ENCODE peak calls at places on chromosomes 4 and X, in nine cellular contexts. One of them, this sample, is unnamed.
A peak's percentile ranks its signal among the peaks of the same experiment; 100 is the strongest.

GRCh38 chr4:139229534-139230039 is 50.4 kb downstream of the MGARP start:
- DNase-seq in CD4-positive, alpha-beta T cell: no peak
- DNase-seq in H1: no peak
- DNase-seq in GM12865: peak; percentile 61
- DNase-seq in foreskin fibroblast: peak; percentile 78
- DNase-seq in fibroblast of lung: peak; percentile 43
- DNase-seq in cardiac fibroblast: peak; percentile 79
- DNase-seq in astrocyte: peak; percentile 36
- DNase-seq in lung: no peak
- DNase-seq in this sample: no peak

GRCh38 chrX:153443476-153444332 is 2.2 kb downstream of the TREX2 start:
- DNase-seq in fibroblast of lung: no peak
- DNase-seq in lung: no peak
- DNase-seq in cardiac fibroblast: no peak
- DNase-seq in astrocyte: no peak
- DNase-seq in foreskin fibroblast: peak; percentile 8
- DNase-seq in CD4-positive, alpha-beta T cell: no peak
- DNase-seq in H1: no peak
- DNase-seq in GM12865: no peak
- DNase-seq in this sample: no peak

GRCh38 chr4:38040619-38041018 is 80.4 kb downstream of the PTTG2 start:
- DNase-seq in cardiac fibroblast: no peak
- DNase-seq in lung: no peak
- DNase-seq in H1: no peak
- DNase-seq in foreskin fibroblast: no peak
- DNase-seq in astrocyte: no peak
- DNase-seq in GM12865: no peak
- DNase-seq in CD4-positive, alpha-beta T cell: no peak
- DNase-seq in fibroblast of lung: no peak
- DNase-seq in this sample: no peak

GRCh38 chr4:56613101-56613862 is 67.8 kb downstream of the HOPX start:
- DNase-seq in foreskin fibroblast: peak; percentile 84
- DNase-seq in H1: no peak
- DNase-seq in lung: no peak
- DNase-seq in CD4-positive, alpha-beta T cell: no peak
- DNase-seq in GM12865: no peak
- DNase-seq in astrocyte: peak; percentile 84
- DNase-seq in cardiac fibroblast: peak; percentile 27
- DNase-seq in fibroblast of lung: peak; percentile 88
- DNase-seq in this sample: no peak

GRCh38 chr4:78656968-78657445 is 105.4 kb downstream of the ANXA3 start:
- DNase-seq in astrocyte: peak; percentile 44
- DNase-seq in H1: no peak
- DNase-seq in fibroblast of lung: peak; percentile 59
- DNase-seq in GM12865: peak; percentile 59
- DNase-seq in lung: no peak
- DNase-seq in foreskin fibroblast: no peak
- DNase-seq in cardiac fibroblast: peak; percentile 17
- DNase-seq in CD4-positive, alpha-beta T cell: no peak
- DNase-seq in this sample: no peak

GRCh38 chr4:138045036-138045435 is 197.1 kb downstream of the SLC7A11 start:
- DNase-seq in GM12865: no peak
- DNase-seq in cardiac fibroblast: no peak
- DNase-seq in fibroblast of lung: no peak
- DNase-seq in astrocyte: no peak
- DNase-seq in lung: no peak
- DNase-seq in CD4-positive, alpha-beta T cell: no peak
- DNase-seq in foreskin fibroblast: no peak
- DNase-seq in H1: no peak
- DNase-seq in this sample: no peak

GRCh38 chr4:157075811-157076577 is at the start of gene GLRB:
- DNase-seq in lung: no peak
- DNase-seq in GM12865: no peak
- DNase-seq in CD4-positive, alpha-beta T cell: no peak
- DNase-seq in foreskin fibroblast: peak; percentile 69
- DNase-seq in astrocyte: no peak
- DNase-seq in fibroblast of lung: peak; percentile 43
- DNase-seq in cardiac fibroblast: peak; percentile 22
- DNase-seq in H1: peak; percentile 69
- DNase-seq in this sample: no peak

GRCh38 chrX:24838624-24839023 is 144.9 kb downstream of the POLA1 start:
- DNase-seq in fibroblast of lung: peak; percentile 23
- DNase-seq in cardiac fibroblast: peak; percentile 49
- DNase-seq in foreskin fibroblast: peak; percentile 46
- DNase-seq in CD4-positive, alpha-beta T cell: no peak
- DNase-seq in lung: no peak
- DNase-seq in GM12865: peak; percentile 26
- DNase-seq in astrocyte: peak; percentile 14
- DNase-seq in H1: no peak
- DNase-seq in this sample: no peak

GRCh38 chr4:2340272-2341061 is 78.0 kb downstream of the ZFYVE28 start:
- DNase-seq in lung: peak; percentile 25
- DNase-seq in cardiac fibroblast: no peak
- DNase-seq in astrocyte: no peak
- DNase-seq in foreskin fibroblast: no peak
- DNase-seq in CD4-positive, alpha-beta T cell: no peak
- DNase-seq in fibroblast of lung: no peak
- DNase-seq in H1: no peak
- DNase-seq in GM12865: no peak
- DNase-seq in this sample: no peak

GRCh38 chrX:56833626-56834025 is 104.6 kb downstream of the NBDY start:
- DNase-seq in cardiac fibroblast: peak; percentile 20
- DNase-seq in CD4-positive, alpha-beta T cell: no peak
- DNase-seq in H1: no peak
- DNase-seq in GM12865: no peak
- DNase-seq in fibroblast of lung: peak; percentile 1
- DNase-seq in astrocyte: no peak
- DNase-seq in lung: no peak
- DNase-seq in foreskin fibroblast: no peak
- DNase-seq in this sample: no peak

GRCh38 chrX:133598596-133599334 is 183.5 kb upstream of the GPC4 start:
- DNase-seq in lung: no peak
- DNase-seq in astrocyte: no peak
- DNase-seq in GM12865: no peak
- DNase-seq in fibroblast of lung: no peak
- DNase-seq in foreskin fibroblast: no peak
- DNase-seq in cardiac fibroblast: no peak
- DNase-seq in CD4-positive, alpha-beta T cell: no peak
- DNase-seq in H1: no peak
- DNase-seq in this sample: no peak

GRCh38 chr4:147899512-147899911 is 167.6 kb downstream of the ARHGAP10 start:
- DNase-seq in cardiac fibroblast: peak; percentile 71
- DNase-seq in H1: no peak
- DNase-seq in GM12865: no peak
- DNase-seq in foreskin fibroblast: peak; percentile 23
- DNase-seq in astrocyte: no peak
- DNase-seq in CD4-positive, alpha-beta T cell: no peak
- DNase-seq in lung: no peak
- DNase-seq in fibroblast of lung: peak; percentile 8
- DNase-seq in this sample: no peak

GRCh38 chrX:28787206-28787605 is 200.0 kb downstream of the IL1RAPL1 start:
- DNase-seq in CD4-positive, alpha-beta T cell: no peak
- DNase-seq in lung: no peak
- DNase-seq in cardiac fibroblast: peak; percentile 58
- DNase-seq in foreskin fibroblast: peak; percentile 26
- DNase-seq in H1: no peak
- DNase-seq in astrocyte: peak; percentile 83
- DNase-seq in fibroblast of lung: peak; percentile 86
- DNase-seq in GM12865: no peak
- DNase-seq in this sample: no peak

GRCh38 chrX:86348669-86349068 is 200.4 kb downstream of the DACH2 start:
- DNase-seq in lung: no peak
- DNase-seq in foreskin fibroblast: no peak
- DNase-seq in CD4-positive, alpha-beta T cell: no peak
- DNase-seq in fibroblast of lung: no peak
- DNase-seq in H1: peak; percentile 46
- DNase-seq in GM12865: no peak
- DNase-seq in cardiac fibroblast: no peak
- DNase-seq in astrocyte: no peak
- DNase-seq in this sample: no peak

GRCh38 chr4:42612898-42613297 is 44.0 kb downstream of the ATP8A1 start:
- DNase-seq in H1: no peak
- DNase-seq in astrocyte: no peak
- DNase-seq in foreskin fibroblast: no peak
- DNase-seq in fibroblast of lung: no peak
- DNase-seq in GM12865: no peak
- DNase-seq in CD4-positive, alpha-beta T cell: no peak
- DNase-seq in cardiac fibroblast: no peak
- DNase-seq in lung: no peak
- DNase-seq in this sample: no peak

GRCh38 chr4:172998527-172999469 is 169.8 kb upstream of the GALNT7 start:
- DNase-seq in foreskin fibroblast: peak; percentile 87
- DNase-seq in lung: no peak
- DNase-seq in fibroblast of lung: peak; percentile 88
- DNase-seq in cardiac fibroblast: peak; percentile 81
- DNase-seq in GM12865: no peak
- DNase-seq in astrocyte: peak; percentile 86
- DNase-seq in H1: no peak
- DNase-seq in CD4-positive, alpha-beta T cell: no peak
- DNase-seq in this sample: no peak

GRCh38 chrX:115284877-115285276 is 4.6 kb upstream of the LUZP4 start:
- DNase-seq in fibroblast of lung: no peak
- DNase-seq in CD4-positive, alpha-beta T cell: no peak
- DNase-seq in lung: no peak
- DNase-seq in foreskin fibroblast: peak; percentile 19
- DNase-seq in GM12865: no peak
- DNase-seq in astrocyte: no peak
- DNase-seq in cardiac fibroblast: peak; percentile 15
- DNase-seq in H1: no peak
- DNase-seq in this sample: no peak
- TF ChIP-seq CTCF in fibroblast of lung: peak; percentile 19
- TF ChIP-seq CTCF in CD4-positive, alpha-beta T cell: no peak
- TF ChIP-seq CTCF in lung: no peak
- TF ChIP-seq CTCF in foreskin fibroblast: no peak
- TF ChIP-seq CTCF in GM12865: no peak
- TF ChIP-seq CTCF in astrocyte: no peak
- TF ChIP-seq CTCF in cardiac fibroblast: no peak
- TF ChIP-seq CTCF in H1: no peak
- TF ChIP-seq CTCF in this sample: no peak

GRCh38 chr4:6548201-6548881 is 26.6 kb upstream of the MAN2B2 start:
- DNase-seq in foreskin fibroblast: peak; percentile 53
- DNase-seq in lung: no peak
- DNase-seq in cardiac fibroblast: peak; percentile 57
- DNase-seq in GM12865: peak; percentile 13
- DNase-seq in astrocyte: no peak
- DNase-seq in fibroblast of lung: peak; percentile 23
- DNase-seq in CD4-positive, alpha-beta T cell: no peak
- DNase-seq in H1: peak; percentile 66
- DNase-seq in this sample: no peak
- TF ChIP-seq CTCF in foreskin fibroblast: peak; percentile 41
- TF ChIP-seq CTCF in lung: no peak
- TF ChIP-seq CTCF in cardiac fibroblast: peak; percentile 56
- TF ChIP-seq CTCF in GM12865: peak; percentile 31
- TF ChIP-seq CTCF in astrocyte: no peak
- TF ChIP-seq CTCF in fibroblast of lung: no peak
- TF ChIP-seq CTCF in CD4-positive, alpha-beta T cell: no peak
- TF ChIP-seq CTCF in H1: peak; percentile 75
- TF ChIP-seq CTCF in this sample: peak; percentile 49

DNA sequence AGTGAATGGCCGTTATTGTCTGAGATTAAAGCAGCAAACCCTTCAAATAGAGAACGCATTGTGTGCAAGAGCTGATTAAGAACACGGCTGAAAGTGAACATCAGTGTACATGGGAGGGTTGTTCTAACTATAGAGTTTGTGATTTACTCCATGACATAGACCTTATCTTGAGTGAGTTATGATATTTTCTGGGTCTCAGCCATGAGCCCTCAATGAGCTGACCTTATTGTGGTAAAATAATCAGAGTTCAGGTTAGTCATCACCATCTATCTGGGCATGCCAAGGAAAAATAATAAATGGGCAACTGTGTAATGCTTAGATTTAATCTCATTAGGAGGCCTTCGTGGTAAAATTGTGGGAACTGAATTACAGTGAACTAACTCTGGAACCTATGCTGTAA is 33.2 kb upstream of the CLDN24 start:
- DNase-seq in H1: no peak
- DNase-seq in cardiac fibroblast: peak; percentile 79
- DNase-seq in lung: no peak
- DNase-seq in GM12865: no peak
- DNase-seq in fibroblast of lung: peak; percentile 94
- DNase-seq in astrocyte: peak; percentile 93
- DNase-seq in CD4-positive, alpha-beta T cell: no peak
- DNase-seq in foreskin fibroblast: peak; percentile 71
- DNase-seq in this sample: no peak
- TF ChIP-seq CTCF in H1: no peak
- TF ChIP-seq CTCF in cardiac fibroblast: no peak
- TF ChIP-seq CTCF in lung: no peak
- TF ChIP-seq CTCF in GM12865: no peak
- TF ChIP-seq CTCF in fibroblast of lung: no peak
- TF ChIP-seq CTCF in astrocyte: no peak
- TF ChIP-seq CTCF in CD4-positive, alpha-beta T cell: no peak
- TF ChIP-seq CTCF in foreskin fibroblast: no peak
- TF ChIP-seq CTCF in this sample: no peak

DNA sequence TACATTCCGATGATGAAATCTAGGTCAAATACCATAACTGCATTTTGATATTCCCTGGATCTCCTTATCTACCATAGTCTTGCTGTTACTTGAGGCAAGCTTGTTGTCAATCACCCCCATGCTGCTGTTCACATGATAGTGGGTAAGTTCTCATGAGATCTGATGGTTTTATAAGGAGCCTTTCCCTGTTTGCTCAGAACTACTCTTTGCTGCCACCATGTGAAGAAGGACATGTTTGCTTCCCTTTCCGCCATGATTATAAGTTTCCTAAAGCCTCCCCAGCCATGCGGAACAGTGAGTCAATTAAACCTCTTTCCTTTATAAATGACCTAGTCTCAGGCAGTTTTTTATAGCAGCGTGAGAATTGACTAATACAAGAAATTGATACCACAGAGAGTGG is 432.0 kb downstream of the GLUD2 start:
- DNase-seq in foreskin fibroblast: peak; percentile 29
- DNase-seq in CD4-positive, alpha-beta T cell: no peak
- DNase-seq in lung: no peak
- DNase-seq in cardiac fibroblast: no peak
- DNase-seq in GM12865: no peak
- DNase-seq in astrocyte: no peak
- DNase-seq in H1: no peak
- DNase-seq in fibroblast of lung: no peak
- DNase-seq in this sample: no peak
- TF ChIP-seq CTCF in foreskin fibroblast: no peak
- TF ChIP-seq CTCF in CD4-positive, alpha-beta T cell: no peak
- TF ChIP-seq CTCF in lung: no peak
- TF ChIP-seq CTCF in cardiac fibroblast: no peak
- TF ChIP-seq CTCF in GM12865: no peak
- TF ChIP-seq CTCF in astrocyte: no peak
- TF ChIP-seq CTCF in H1: no peak
- TF ChIP-seq CTCF in fibroblast of lung: no peak
- TF ChIP-seq CTCF in this sample: no peak

This sample was measured in AG04449.